ENCODE peak calls at places on chromosomes 13 and 19, in eight cellular contexts. P is tibial nerve; W is H7; V is LNCaP clone FGC; C is NCI-H748 treated with DMSO at 0.1 percent for 48 hours; O is AML-193; D is stimulated activated CD4-positive, alpha-beta T cell treated with anti-CD3 and anti-CD28 coated beads, Interleukin-1b, Interleukin-23, amount 100 ng/mL, for 4 hours; J is upper lobe of right lung. U is an unnamed sample.

GRCh38 chr13:111913790-111914189 is 153.2 kb upstream of the SOX1 start:
- DNase-seq in C (no peak), P (no peak), O (no peak), D (no peak), J (peak), W (no peak), V (no peak), U (no peak)

GRCh38 chr19:23762884-23763711 is 4.4 kb upstream of the ZNF681 start:
- DNase-seq in P (no peak), J (peak), O (peak), D (peak), C (peak), W (peak), V (peak), U (peak)

GRCh38 chr19:48713041-48713863 is 6.3 kb downstream of the MAMSTR start:
- DNase-seq in J (no peak), O (peak), D (no peak), W (peak), V (no peak), C (peak), P (no peak), U (peak)

GRCh38 chr19:37095859-37096258 is 17.6 kb downstream of the ZNF420 start:
- DNase-seq in P (no peak), O (no peak), W (no peak), J (no peak), C (no peak), V (no peak), D (no peak), U (no peak)

GRCh38 chr19:40274585-40275544 is 10.3 kb downstream of the AKT2 start:
- DNase-seq in V (no peak), O (no peak), W (peak), D (peak), C (no peak), J (no peak), P (no peak), U (no peak)

GRCh38 chr19:5081441-5082161 is 112.7 kb downstream of the KDM4B start:
- DNase-seq in O (no peak), J (no peak), W (no peak), C (no peak), V (no peak), D (no peak), P (no peak), U (no peak)

GRCh38 chr13:109160887-109161669 is 531.7 kb downstream of the MYO16 start:
- DNase-seq in J (no peak), C (no peak), P (no peak), D (no peak), O (no peak), W (no peak), V (no peak), U (peak)

GRCh38 chr19:12331211-12331941 is 2.1 kb downstream of the ZNF563 start:
- DNase-seq in J (no peak), W (peak), D (peak), V (no peak), C (no peak), O (peak), P (no peak), U (no peak)

GRCh38 chr19:10998045-10998533 is 37.3 kb downstream of the SMARCA4 start:
- DNase-seq in V (no peak), C (no peak), P (peak), D (no peak), J (no peak), O (no peak), W (no peak), U (no peak)

GRCh38 chr13:59441596-59442280 is 722.0 kb downstream of the DIAPH3 start:
- DNase-seq in O (no peak), D (no peak), W (no peak), J (no peak), V (no peak), P (no peak), C (peak), U (peak)

GRCh38 chr19:44731081-44731480 is 17.4 kb upstream of the BCL3 start:
- DNase-seq in J (no peak), D (no peak), P (no peak), W (no peak), V (no peak), O (no peak), C (no peak), U (no peak)

GRCh38 chr19:16566161-16566560 is 6.1 kb downstream of the SLC35E1 start:
- DNase-seq in V (no peak), P (no peak), J (no peak), D (no peak), C (no peak), O (no peak), W (no peak), U (no peak)

GRCh38 chr13:36069881-36070366 is 61.3 kb downstream of the DCLK1 start:
- DNase-seq in J (no peak), D (no peak), V (no peak), O (no peak), P (peak), C (no peak), W (no peak), U (no peak)

GRCh38 chr13:32846020-32846451 is 170.2 kb upstream of the KL start:
- DNase-seq in O (no peak), C (no peak), W (no peak), V (no peak), J (no peak), D (no peak), P (no peak), U (no peak)